ENCODE peak calls at places on chromosomes 4 and X, in five cellular contexts. One of them, this sample, is unnamed.
A peak's percentile ranks its signal among the peaks of the same experiment; 100 is the strongest.

GRCh38 chrX:49258749-49259124 is 5.8 kb downstream of the FOXP3 start:
- DNase-seq in GM23248: no peak
- DNase-seq in coronary artery: no peak
- DNase-seq in colonic mucosa: no peak
- DNase-seq in brain microvascular endothelial cell: no peak
- DNase-seq in this sample: no peak

GRCh38 chr4:146998157-146998556 is 52.5 kb upstream of the TTC29 start:
- DNase-seq in coronary artery: no peak
- DNase-seq in GM23248: no peak
- DNase-seq in brain microvascular endothelial cell: no peak
- DNase-seq in colonic mucosa: no peak
- DNase-seq in this sample: no peak

GRCh38 chr4:184826315-184827266 is 823 bp upstream of the ACSL1 start:
- DNase-seq in GM23248: peak; percentile 53
- DNase-seq in colonic mucosa: peak; percentile 44
- DNase-seq in brain microvascular endothelial cell: no peak
- DNase-seq in coronary artery: no peak
- DNase-seq in this sample: peak; percentile 45

GRCh38 chr4:144819591-144819990 is 173.6 kb downstream of the HHIP start:
- DNase-seq in coronary artery: no peak
- DNase-seq in GM23248: peak; percentile 5
- DNase-seq in colonic mucosa: no peak
- DNase-seq in brain microvascular endothelial cell: no peak
- DNase-seq in this sample: no peak

GRCh38 chr4:106868381-106869035 is 167.6 kb downstream of the DKK2 start:
- DNase-seq in GM23248: peak; percentile 46
- DNase-seq in colonic mucosa: no peak
- DNase-seq in brain microvascular endothelial cell: peak; percentile 85
- DNase-seq in coronary artery: no peak
- DNase-seq in this sample: no peak

GRCh38 chrX:79161655-79162054 is 17.2 kb downstream of the GPR174 start:
- DNase-seq in colonic mucosa: no peak
- DNase-seq in GM23248: no peak
- DNase-seq in brain microvascular endothelial cell: no peak
- DNase-seq in coronary artery: no peak
- DNase-seq in this sample: no peak

GRCh38 chr4:140092094-140092820 is 61.7 kb downstream of the MAML3 start:
- DNase-seq in GM23248: peak; percentile 58
- DNase-seq in colonic mucosa: peak; percentile 62
- DNase-seq in coronary artery: no peak
- DNase-seq in brain microvascular endothelial cell: no peak
- DNase-seq in this sample: peak; percentile 57

GRCh38 chr4:119490335-119490734 is 138.3 kb downstream of the PDE5A start:
- DNase-seq in brain microvascular endothelial cell: peak; percentile 35
- DNase-seq in colonic mucosa: no peak
- DNase-seq in GM23248: peak; percentile 26
- DNase-seq in coronary artery: no peak
- DNase-seq in this sample: no peak

GRCh38 chrX:112867570-112867969 is 26.9 kb upstream of the AMOT start:
- DNase-seq in coronary artery: no peak
- DNase-seq in colonic mucosa: no peak
- DNase-seq in GM23248: no peak
- DNase-seq in brain microvascular endothelial cell: no peak
- DNase-seq in this sample: no peak

DNA sequence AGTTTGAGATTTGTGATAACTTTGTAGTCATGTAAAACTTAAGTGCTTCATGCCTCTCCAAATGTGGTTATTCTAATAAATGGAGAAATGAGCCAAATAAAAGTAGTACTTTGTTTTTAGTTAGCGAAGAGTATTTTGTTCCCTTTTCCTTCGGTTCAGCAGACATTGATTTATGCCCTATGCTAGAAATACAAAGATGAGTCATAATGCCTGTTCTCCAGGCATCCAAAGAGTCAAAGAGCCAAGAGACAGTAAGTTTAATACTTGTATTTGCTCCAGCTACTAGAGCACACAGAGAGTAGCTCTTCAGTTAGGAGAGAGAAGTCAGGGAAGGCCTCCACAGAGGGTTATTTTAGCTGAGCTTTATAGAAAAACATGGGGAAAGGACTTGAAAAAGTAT is 38.8 kb downstream of the PLAC8 start:
- DNase-seq in brain microvascular endothelial cell: no peak
- DNase-seq in GM23248: peak; percentile 72
- DNase-seq in colonic mucosa: no peak
- DNase-seq in coronary artery: no peak
- DNase-seq in this sample: no peak
- H3K27ac ChIP-seq in brain microvascular endothelial cell: no peak overlapping the region
- H3K27ac ChIP-seq in GM23248: peak overlapping the region; percentile 39
- H3K27ac ChIP-seq in colonic mucosa: no peak overlapping the region
- H3K27ac ChIP-seq in coronary artery: no peak overlapping the region
- H3K27ac ChIP-seq in this sample: no peak overlapping the region

GRCh38 chr4:117831060-117831683 is 203.1 kb upstream of the NDST3 start:
- DNase-seq in GM23248: no peak
- DNase-seq in coronary artery: no peak
- DNase-seq in brain microvascular endothelial cell: no peak
- DNase-seq in colonic mucosa: no peak
- DNase-seq in this sample: no peak

DNA sequence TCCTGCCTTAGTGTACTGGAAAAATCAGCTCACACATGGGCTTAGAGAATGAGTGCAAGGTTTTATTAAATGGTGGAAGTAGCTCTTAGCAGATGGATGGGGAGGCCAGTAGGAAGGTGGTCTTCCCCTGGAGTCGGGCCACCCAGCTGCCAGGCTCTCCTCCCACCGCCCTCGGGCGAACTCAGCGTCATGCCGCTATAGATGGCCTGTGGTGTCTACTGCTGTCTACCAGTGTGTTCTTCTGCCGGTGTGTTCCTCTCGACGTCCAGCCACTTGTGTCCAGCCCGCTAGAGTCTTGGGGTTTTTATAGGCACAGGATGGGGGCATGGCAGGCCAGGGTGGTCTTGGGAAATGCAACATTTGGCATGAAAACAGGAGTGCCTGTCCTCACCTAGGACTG is 198.7 kb upstream of the NDST3 start:
- DNase-seq in GM23248: no peak
- DNase-seq in colonic mucosa: no peak
- DNase-seq in coronary artery: no peak
- DNase-seq in brain microvascular endothelial cell: no peak
- DNase-seq in this sample: no peak
- H3K27ac ChIP-seq in GM23248: no peak overlapping the region
- H3K27ac ChIP-seq in colonic mucosa: no peak overlapping the region
- H3K27ac ChIP-seq in coronary artery: no peak overlapping the region
- H3K27ac ChIP-seq in brain microvascular endothelial cell: no peak overlapping the region
- H3K27ac ChIP-seq in this sample: no peak overlapping the region

GRCh38 chr4:101952985-101953384 is 162.5 kb downstream of the BANK1 start:
- DNase-seq in colonic mucosa: no peak
- DNase-seq in coronary artery: no peak
- DNase-seq in brain microvascular endothelial cell: no peak
- DNase-seq in GM23248: no peak
- DNase-seq in this sample: no peak
- H3K27ac ChIP-seq in colonic mucosa: no peak overlapping the region
- H3K27ac ChIP-seq in coronary artery: no peak overlapping the region
- H3K27ac ChIP-seq in brain microvascular endothelial cell: no peak overlapping the region
- H3K27ac ChIP-seq in GM23248: no peak overlapping the region
- H3K27ac ChIP-seq in this sample: peak overlapping the region; percentile 4

DNA sequence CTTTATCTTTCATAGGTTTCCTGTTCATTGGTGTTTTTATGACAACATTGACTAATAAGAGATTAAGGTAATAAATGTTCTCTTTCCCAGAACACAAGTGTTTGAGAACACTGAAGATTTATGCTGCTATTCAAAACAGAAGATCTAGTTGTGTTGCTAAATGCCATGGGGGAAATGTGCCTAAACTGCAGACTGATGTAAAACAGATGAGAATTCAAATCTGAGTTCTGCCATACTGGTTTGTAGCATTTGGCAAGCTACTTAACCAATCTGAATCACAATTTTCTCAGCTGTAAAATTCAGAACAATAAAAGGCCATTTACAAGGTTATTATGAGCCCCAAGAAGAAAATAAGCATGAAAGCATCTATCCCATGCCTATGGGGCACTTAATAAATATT is 2.3 kb downstream of the SLC10A6 start:
- DNase-seq in coronary artery: no peak
- DNase-seq in GM23248: peak; percentile 28
- DNase-seq in colonic mucosa: no peak
- DNase-seq in brain microvascular endothelial cell: no peak
- DNase-seq in this sample: no peak
- H3K27ac ChIP-seq in coronary artery: no peak overlapping the region
- H3K27ac ChIP-seq in GM23248: no peak overlapping the region
- H3K27ac ChIP-seq in colonic mucosa: no peak overlapping the region
- H3K27ac ChIP-seq in brain microvascular endothelial cell: no peak overlapping the region
- H3K27ac ChIP-seq in this sample: no peak overlapping the region

GRCh38 chrX:72366746-72367145 is 61.0 kb upstream of the CITED1 start:
- DNase-seq in GM23248: no peak
- DNase-seq in brain microvascular endothelial cell: no peak
- DNase-seq in colonic mucosa: no peak
- DNase-seq in coronary artery: no peak
- DNase-seq in this sample: no peak
- H3K27ac ChIP-seq in GM23248: no peak overlapping the region
- H3K27ac ChIP-seq in brain microvascular endothelial cell: no peak overlapping the region
- H3K27ac ChIP-seq in colonic mucosa: no peak overlapping the region
- H3K27ac ChIP-seq in coronary artery: no peak overlapping the region
- H3K27ac ChIP-seq in this sample: no peak overlapping the region